ENCODE peak calls at places on chromosomes 12 and 14, in five cellular contexts. One of them, this sample, is unnamed.

GRCh38 chr14:61472025-61472672 is 150.8 kb downstream of the PRKCH start:
- DNase-seq in SK-N-SH: peak; percentile 75
- DNase-seq in HCT116: no peak
- DNase-seq in HepG2: peak; percentile 90
- DNase-seq in GM12878: no peak
- DNase-seq in this sample: no peak

GRCh38 chr12:116015525-116015924 is 262.0 kb downstream of the MED13L start:
- DNase-seq in HCT116: no peak
- DNase-seq in HepG2: peak; percentile 21
- DNase-seq in GM12878: no peak
- DNase-seq in SK-N-SH: peak; percentile 15
- DNase-seq in this sample: peak; percentile 18

GRCh38 chr14:36940476-36940875 is 231.9 kb downstream of the SLC25A21 start:
- DNase-seq in SK-N-SH: no peak
- DNase-seq in HepG2: no peak
- DNase-seq in HCT116: no peak
- DNase-seq in GM12878: no peak
- DNase-seq in this sample: no peak

GRCh38 chr12:80412343-80412953 is 31.6 kb upstream of the PTPRQ start:
- DNase-seq in HCT116: peak; percentile 45
- DNase-seq in HepG2: peak; percentile 40
- DNase-seq in GM12878: no peak
- DNase-seq in SK-N-SH: peak; percentile 30
- DNase-seq in this sample: peak; percentile 23

GRCh38 chr12:93380480-93381121 is 2.9 kb downstream of the NUDT4 start:
- DNase-seq in HCT116: no peak
- DNase-seq in GM12878: no peak
- DNase-seq in SK-N-SH: peak; percentile 50
- DNase-seq in HepG2: peak; percentile 43
- DNase-seq in this sample: no peak

GRCh38 chr12:127083028-127083949 is 1183.7 kb upstream of the TMEM132C start:
- DNase-seq in GM12878: peak; percentile 68
- DNase-seq in HCT116: peak; percentile 54
- DNase-seq in HepG2: peak; percentile 59
- DNase-seq in SK-N-SH: peak; percentile 28
- DNase-seq in this sample: peak; percentile 38

GRCh38 chr12:94980577-94980976 is 22.9 kb downstream of the NDUFA12 start:
- DNase-seq in HCT116: no peak
- DNase-seq in SK-N-SH: peak; percentile 21
- DNase-seq in GM12878: no peak
- DNase-seq in HepG2: no peak
- DNase-seq in this sample: no peak

GRCh38 chr12:13435535-13435934 is 239.0 kb downstream of the EMP1 start:
- DNase-seq in HepG2: no peak
- DNase-seq in SK-N-SH: no peak
- DNase-seq in HCT116: no peak
- DNase-seq in GM12878: no peak
- DNase-seq in this sample: no peak

GRCh38 chr14:81033841-81034240 is 78.4 kb downstream of the TSHR start:
- DNase-seq in HCT116: no peak
- DNase-seq in HepG2: no peak
- DNase-seq in GM12878: no peak
- DNase-seq in SK-N-SH: no peak
- DNase-seq in this sample: no peak

GRCh38 chr14:59360923-59361794 is 104.0 kb downstream of the GPR135 start:
- DNase-seq in SK-N-SH: peak; percentile 62
- DNase-seq in HCT116: peak; percentile 86
- DNase-seq in HepG2: peak; percentile 59
- DNase-seq in GM12878: no peak
- DNase-seq in this sample: peak; percentile 42

GRCh38 chr14:104166698-104167097 is 28.3 kb downstream of the KIF26A start:
- DNase-seq in HepG2: no peak
- DNase-seq in GM12878: no peak
- DNase-seq in SK-N-SH: no peak
- DNase-seq in HCT116: no peak
- DNase-seq in this sample: no peak

GRCh38 chr14:38226366-38226765 is 18.7 kb downstream of the SSTR1 start:
- DNase-seq in HepG2: no peak
- DNase-seq in GM12878: no peak
- DNase-seq in HCT116: no peak
- DNase-seq in SK-N-SH: no peak
- DNase-seq in this sample: no peak

GRCh38 chr14:25237845-25238244 is 187.9 kb upstream of the STXBP6 start:
- DNase-seq in HCT116: no peak
- DNase-seq in HepG2: peak; percentile 59
- DNase-seq in GM12878: no peak
- DNase-seq in SK-N-SH: no peak
- DNase-seq in this sample: no peak

GRCh38 chr12:6049587-6049986 is 74.9 kb downstream of the VWF start:
- DNase-seq in HepG2: no peak
- DNase-seq in HCT116: no peak
- DNase-seq in GM12878: no peak
- DNase-seq in SK-N-SH: no peak
- DNase-seq in this sample: no peak

GRCh38 chr12:113232232-113232615 is 11.0 kb downstream of the TPCN1 start:
- DNase-seq in GM12878: no peak
- DNase-seq in HCT116: no peak
- DNase-seq in SK-N-SH: no peak
- DNase-seq in HepG2: no peak
- DNase-seq in this sample: no peak

GRCh38 chr12:761276-761675 is 8.9 kb downstream of the WNK1 start:
- DNase-seq in HCT116: no peak
- DNase-seq in SK-N-SH: no peak
- DNase-seq in HepG2: no peak
- DNase-seq in GM12878: no peak
- DNase-seq in this sample: no peak

GRCh38 chr14:68794856-68795601 is 2.2 kb upstream of the ZFP36L1 start:
- DNase-seq in HCT116: no peak
- DNase-seq in GM12878: no peak
- DNase-seq in SK-N-SH: peak; percentile 72
- DNase-seq in HepG2: no peak
- DNase-seq in this sample: peak; percentile 47

GRCh38 chr14:59359451-59360124 is 105.6 kb downstream of the GPR135 start:
- DNase-seq in HCT116: no peak
- DNase-seq in GM12878: peak; percentile 26
- DNase-seq in SK-N-SH: no peak
- DNase-seq in HepG2: no peak
- DNase-seq in this sample: no peak

GRCh38 chr14:67045440-67045839 is 143.8 kb upstream of the GARIN2 start:
- DNase-seq in HepG2: no peak
- DNase-seq in HCT116: no peak
- DNase-seq in GM12878: no peak
- DNase-seq in SK-N-SH: no peak
- DNase-seq in this sample: no peak

GRCh38 chr12:78697817-78698415 is 166.7 kb upstream of the SYT1 start:
- DNase-seq in GM12878: no peak
- DNase-seq in HCT116: no peak
- DNase-seq in HepG2: no peak
- DNase-seq in SK-N-SH: no peak
- DNase-seq in this sample: no peak

GRCh38 chr12:107500310-107500709 is 185.3 kb upstream of the PWP1 start:
- DNase-seq in SK-N-SH: no peak
- DNase-seq in HCT116: no peak
- DNase-seq in HepG2: no peak
- DNase-seq in GM12878: no peak
- DNase-seq in this sample: no peak

DNA sequence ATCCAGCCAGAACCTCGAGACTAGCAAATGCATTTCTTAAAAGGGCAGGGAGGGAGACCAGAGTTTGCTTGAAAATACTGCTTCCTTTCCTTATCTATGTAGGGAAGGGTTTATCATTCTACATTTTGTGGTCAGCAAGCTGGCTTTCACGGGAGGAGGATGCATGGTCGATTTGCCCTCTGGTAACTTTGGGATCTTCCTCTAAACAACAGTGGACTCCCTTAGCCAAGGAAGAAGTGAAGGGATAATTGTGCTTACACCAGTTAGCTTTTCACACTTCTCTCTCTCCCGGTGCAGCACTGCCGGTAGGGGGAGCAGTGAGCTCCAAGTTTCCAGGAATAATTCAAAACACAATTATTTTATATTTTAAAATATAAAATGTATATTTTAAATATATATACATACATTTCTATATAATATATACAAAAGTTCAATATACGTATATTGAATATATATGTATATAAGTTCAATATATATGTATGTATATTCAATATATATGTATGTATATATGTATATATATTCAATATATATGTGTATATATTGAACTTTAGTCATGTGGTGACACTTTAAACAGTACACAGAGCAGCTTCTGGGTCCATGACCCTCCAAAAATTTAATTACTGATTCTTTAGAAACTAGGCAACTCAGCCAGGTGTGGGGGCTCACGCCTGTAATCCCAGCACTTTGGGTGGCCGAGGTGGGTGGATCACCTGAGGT is 4.5 kb upstream of the ACACB start:
- DNase-seq in GM12878: no peak
- DNase-seq in HCT116: peak; percentile 24
- DNase-seq in SK-N-SH: peak; percentile 66
- DNase-seq in HepG2: peak; percentile 45
- DNase-seq in this sample: peak; percentile 55
- TF ChIP-seq ZBTB33 in GM12878: no peak
- TF ChIP-seq ZBTB33 in HCT116: no peak
- TF ChIP-seq ZBTB33 in SK-N-SH: no peak
- TF ChIP-seq ZBTB33 in HepG2: no peak
- TF ChIP-seq ZBTB33 in this sample: no peak

GRCh38 chr12:45216297-45216982 is 545 bp downstream of the ANO6 start:
- DNase-seq in HepG2: peak; percentile 30
- DNase-seq in HCT116: no peak
- DNase-seq in GM12878: no peak
- DNase-seq in SK-N-SH: peak; percentile 75
- DNase-seq in this sample: peak; percentile 65
- TF ChIP-seq ZBTB33 in HepG2: no peak
- TF ChIP-seq ZBTB33 in HCT116: no peak
- TF ChIP-seq ZBTB33 in GM12878: no peak
- TF ChIP-seq ZBTB33 in SK-N-SH: no peak
- TF ChIP-seq ZBTB33 in this sample: no peak

DNA sequence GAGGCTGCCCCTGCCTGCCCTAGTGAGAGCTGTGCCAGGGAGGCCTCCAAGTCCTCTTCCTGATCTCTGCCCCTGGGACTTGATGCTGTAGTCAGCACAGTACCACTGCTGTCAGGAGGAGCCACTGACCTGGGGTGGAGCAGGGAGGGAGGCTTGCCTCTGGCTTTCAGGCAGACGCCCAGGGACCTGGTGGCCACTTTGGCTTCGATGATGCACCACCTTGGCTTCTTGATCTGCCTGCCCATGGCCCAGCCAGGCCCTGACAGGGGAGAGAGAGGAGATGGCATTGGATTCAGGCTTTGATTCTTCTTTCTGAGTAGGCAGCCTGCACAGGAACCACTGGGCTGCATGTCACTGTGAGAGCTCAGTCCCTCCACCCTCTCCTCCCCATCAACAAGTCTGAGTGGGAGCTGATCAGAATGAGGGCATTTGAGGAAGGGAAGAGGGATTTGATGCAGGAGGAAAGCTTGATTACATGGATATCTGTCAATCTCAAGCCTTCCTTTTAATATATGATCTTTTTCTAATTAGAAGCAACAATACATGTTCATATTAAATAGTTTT is 24.7 kb downstream of the TMEM63C start:
- DNase-seq in SK-N-SH: no peak
- DNase-seq in HCT116: no peak
- DNase-seq in HepG2: no peak
- DNase-seq in GM12878: no peak
- DNase-seq in this sample: no peak
- TF ChIP-seq ZBTB33 in SK-N-SH: no peak
- TF ChIP-seq ZBTB33 in HCT116: no peak
- TF ChIP-seq ZBTB33 in HepG2: no peak
- TF ChIP-seq ZBTB33 in GM12878: no peak
- TF ChIP-seq ZBTB33 in this sample: no peak

GRCh38 chr14:105945891-105946290 is 419.5 kb downstream of the TMEM121 start:
- DNase-seq in HepG2: no peak
- DNase-seq in HCT116: no peak
- DNase-seq in GM12878: no peak
- DNase-seq in SK-N-SH: no peak
- DNase-seq in this sample: no peak

GRCh38 chr14:105943973-105944602 is 417.7 kb downstream of the TMEM121 start:
- DNase-seq in HCT116: no peak
- DNase-seq in GM12878: no peak
- DNase-seq in HepG2: peak; percentile 68
- DNase-seq in SK-N-SH: no peak
- DNase-seq in this sample: no peak

GRCh38 chr14:105944632-105945610 is 418.5 kb downstream of the TMEM121 start:
- DNase-seq in HepG2: peak; percentile 67
- DNase-seq in SK-N-SH: peak; percentile 85
- DNase-seq in HCT116: peak; percentile 34
- DNase-seq in GM12878: no peak
- DNase-seq in this sample: peak; percentile 61

GRCh38 chr14:105951399-105951798 is 425.0 kb downstream of the TMEM121 start:
- DNase-seq in GM12878: no peak
- DNase-seq in SK-N-SH: no peak
- DNase-seq in HCT116: no peak
- DNase-seq in HepG2: no peak
- DNase-seq in this sample: no peak

GRCh38 chr14:105947599-105947998 is 421.2 kb downstream of the TMEM121 start:
- DNase-seq in HCT116: no peak
- DNase-seq in HepG2: no peak
- DNase-seq in SK-N-SH: no peak
- DNase-seq in GM12878: no peak
- DNase-seq in this sample: no peak
- TF ChIP-seq ZBTB33 in HCT116: no peak
- TF ChIP-seq ZBTB33 in HepG2: no peak
- TF ChIP-seq ZBTB33 in SK-N-SH: no peak
- TF ChIP-seq ZBTB33 in GM12878: no peak
- TF ChIP-seq ZBTB33 in this sample: no peak

DNA sequence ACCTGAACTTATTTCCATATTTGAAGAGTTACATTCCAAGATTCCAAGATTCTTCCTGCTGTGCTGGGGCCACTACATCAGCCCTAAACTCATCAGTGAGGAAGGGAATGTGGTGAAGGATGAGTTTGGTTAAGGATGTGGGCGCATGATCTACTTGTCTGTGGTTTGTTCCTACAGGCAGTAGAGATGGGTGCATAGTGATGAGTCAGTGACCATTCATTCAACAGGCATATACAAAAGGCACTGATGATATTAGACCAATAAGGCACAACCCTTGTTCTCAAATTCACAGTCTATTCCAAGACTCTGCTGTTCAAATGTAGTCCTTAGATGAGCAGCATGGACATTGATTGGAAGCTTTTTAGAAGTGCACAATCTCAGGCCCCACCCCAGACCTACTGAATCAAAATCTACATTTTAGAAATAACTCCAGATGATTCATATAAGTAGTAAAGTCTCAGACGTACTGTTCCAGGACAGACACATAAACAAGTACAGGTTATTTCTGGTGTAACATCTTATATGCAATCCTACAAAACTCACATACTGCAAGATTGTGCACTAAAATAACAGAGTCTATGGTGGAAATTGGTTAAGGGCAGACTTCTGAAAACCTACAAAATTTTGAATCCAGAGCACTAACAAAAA is 47.7 kb upstream of the MAP3K9 start:
- DNase-seq in HCT116: no peak
- DNase-seq in HepG2: no peak
- DNase-seq in GM12878: no peak
- DNase-seq in SK-N-SH: no peak
- DNase-seq in this sample: no peak
- TF ChIP-seq ZBTB33 in HCT116: no peak
- TF ChIP-seq ZBTB33 in HepG2: no peak
- TF ChIP-seq ZBTB33 in GM12878: no peak
- TF ChIP-seq ZBTB33 in SK-N-SH: no peak
- TF ChIP-seq ZBTB33 in this sample: no peak

This sample was measured in K562.